ENCODE peak calls at places on chromosomes 3 and 15, in seven cellular contexts. X is mesenchymal stem cell, O is IMR-90, E is H9, N is neuronal stem cell, F is H1, J is trophoblast cell. T is an unnamed sample.

GRCh38 chr15:39855400-39855799 is 64.7 kb downstream of the GPR176 start:
- DNase-seq in X (peak), O (peak), E (no peak), N (no peak), F (no peak), J (no peak), T (no peak)

GRCh38 chr3:107800705-107801104 is 277.9 kb downstream of the BBX start:
- DNase-seq in X (no peak), O (no peak), E (no peak), N (no peak), F (no peak), J (no peak), T (no peak)

GRCh38 chr3:168060317-168060716 is 35.4 kb downstream of the GOLIM4 start:
- DNase-seq in X (no peak), O (no peak), E (no peak), N (no peak), F (no peak), J (no peak), T (no peak)

GRCh38 chr3:143736205-143736604 is 112.1 kb downstream of the SLC9A9 start:
- DNase-seq in X (no peak), O (no peak), E (no peak), N (no peak), F (no peak), J (no peak), T (no peak)

GRCh38 chr3:58874795-58875194 is 175.0 kb downstream of the CFAP20DC start:
- DNase-seq in X (no peak), O (peak), E (no peak), N (no peak), F (no peak), J (no peak), T (no peak)

GRCh38 chr3:74089854-74090253 is 465.1 kb upstream of the PDZRN3 start:
- DNase-seq in X (peak), O (peak), E (no peak), N (no peak), F (no peak), J (no peak), T (no peak)

GRCh38 chr3:48575366-48575765 is 11.8 kb upstream of the UCN2 start:
- DNase-seq in X (no peak), O (no peak), E (no peak), N (no peak), F (no peak), J (no peak), T (no peak)

GRCh38 chr15:25742421-25743159 is 120.5 kb downstream of the ATP10A start:
- DNase-seq in X (no peak), O (no peak), E (no peak), N (no peak), F (peak), J (no peak), T (no peak)

GRCh38 chr3:100029052-100029451 is 85.2 kb downstream of the FILIP1L start:
- DNase-seq in X (no peak), O (no peak), E (no peak), N (no peak), F (no peak), J (no peak), T (no peak)

GRCh38 chr3:11155341-11156025 is 1.2 kb downstream of the HRH1 start:
- DNase-seq in X (peak), O (peak), E (peak), N (peak), F (peak), J (peak), T (peak)

GRCh38 chr15:59017459-59017858 is 30.0 kb downstream of the RNF111 start:
- DNase-seq in X (no peak), O (no peak), E (no peak), N (no peak), F (no peak), J (no peak), T (no peak)

GRCh38 chr15:101168463-101168824 is 83.4 kb downstream of the CHSY1 start:
- DNase-seq in X (no peak), O (peak), E (no peak), N (no peak), F (no peak), J (no peak), T (no peak)

GRCh38 chr15:74545776-74546656 is 5.0 kb downstream of the ARID3B start:
- DNase-seq in X (peak), O (peak), E (peak), N (no peak), F (no peak), J (peak), T (no peak)

GRCh38 chr3:111910806-111911205 is 51.7 kb downstream of the PHLDB2 start:
- DNase-seq in X (peak), O (peak), E (no peak), N (no peak), F (no peak), J (no peak), T (peak)

GRCh38 chr15:64905119-64905831 is 6.4 kb upstream of the ANKDD1A start:
- DNase-seq in X (peak), O (peak), E (peak), N (peak), F (peak), J (peak), T (peak)

GRCh38 chr15:89071471-89071870 is 16.8 kb upstream of the ABHD2 start:
- DNase-seq in X (no peak), O (no peak), E (no peak), N (no peak), F (no peak), J (peak), T (peak)

GRCh38 chr3:53202331-53203015 is 41.5 kb downstream of the PRKCD start:
- DNase-seq in X (no peak), O (no peak), E (no peak), N (no peak), F (no peak), J (no peak), T (no peak)

GRCh38 chr3:116356056-116356455 is 89.2 kb downstream of the LSAMP start:
- DNase-seq in X (no peak), O (no peak), E (no peak), N (no peak), F (no peak), J (no peak), T (no peak)

GRCh38 chr3:101720851-101721649 is 3.4 kb upstream of the CEP97 start:
- DNase-seq in X (peak), O (peak), E (no peak), N (no peak), F (no peak), J (no peak), T (no peak)

GRCh38 chr15:49154359-49154758 is 1.0 kb downstream of the COPS2 start:
- DNase-seq in X (no peak), O (no peak), E (no peak), N (no peak), F (no peak), J (no peak), T (no peak)

DNA sequence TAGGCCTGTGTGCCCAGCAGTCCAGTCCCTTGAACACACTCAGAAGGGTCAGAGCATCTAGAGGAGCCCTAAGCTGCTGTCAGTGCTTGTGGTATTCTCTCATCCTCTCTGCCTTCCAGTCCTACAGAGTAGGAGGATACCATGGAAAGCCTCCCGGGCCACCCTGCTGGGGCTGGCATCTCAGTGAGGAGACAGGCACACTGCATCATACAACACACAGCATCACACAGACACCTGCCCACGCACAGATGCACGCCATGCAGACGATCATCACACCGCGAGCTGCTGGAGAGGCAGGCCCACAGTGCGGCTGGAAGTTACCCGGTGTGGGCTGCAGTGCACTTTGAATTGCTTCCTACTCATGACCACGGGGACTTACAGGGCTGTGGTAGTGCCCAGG is 15.2 kb downstream of the GABRA5 start:
- DNase-seq in X (no peak), O (no peak), E (no peak), N (no peak), F (no peak), J (no peak), T (no peak)
- H2BK120ac ChIP-seq in X (no peak), O (no peak), E (no peak), N (no peak), F (no peak), J (no peak), T (no peak)

GRCh38 chr3:8307545-8308110 is 194.0 kb upstream of the LMCD1 start:
- DNase-seq in X (no peak), O (no peak), E (no peak), N (no peak), F (no peak), J (no peak), T (no peak)

GRCh38 chr3:8301977-8302589 is 199.5 kb upstream of the LMCD1 start:
- DNase-seq in X (peak), O (peak), E (no peak), N (peak), F (no peak), J (no peak), T (peak)

GRCh38 chr3:8305371-8305770 is 196.3 kb upstream of the LMCD1 start:
- DNase-seq in X (no peak), O (no peak), E (no peak), N (no peak), F (no peak), J (no peak), T (no peak)

GRCh38 chr3:8298021-8298954 is 203.3 kb upstream of the LMCD1 start:
- DNase-seq in X (no peak), O (no peak), E (no peak), N (no peak), F (no peak), J (no peak), T (no peak)

DNA sequence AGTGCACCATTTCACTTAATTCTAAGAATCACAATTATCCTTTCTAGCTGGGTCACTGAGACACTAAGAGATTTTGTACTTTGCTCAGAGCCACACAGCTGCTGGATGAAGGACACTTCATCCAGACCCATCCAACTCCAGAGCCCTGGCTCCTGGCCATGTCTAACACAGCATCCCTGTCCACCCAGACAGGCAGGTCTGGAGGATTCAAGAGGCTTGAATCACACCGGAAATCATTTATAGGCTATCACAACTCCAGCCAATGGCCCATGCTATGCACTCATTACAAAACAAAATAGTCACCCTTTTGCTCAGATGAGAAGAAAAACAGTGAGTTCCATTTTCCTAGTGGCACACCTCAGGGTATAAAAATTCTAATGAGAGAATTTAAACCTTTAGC is 198.2 kb upstream of the LMCD1 start:
- DNase-seq in X (no peak), O (peak), E (no peak), N (no peak), F (no peak), J (no peak), T (no peak)
- H2BK120ac ChIP-seq in X (no peak), O (no peak), E (no peak), N (no peak), F (no peak), J (no peak), T (peak)

GRCh38 chr3:318903-319302 is 122.3 kb downstream of the CHL1 start:
- DNase-seq in X (no peak), O (no peak), E (no peak), N (no peak), F (no peak), J (no peak), T (no peak)
- H2BK120ac ChIP-seq in X (no peak), O (no peak), E (no peak), N (no peak), F (no peak), J (no peak), T (no peak)

GRCh38 chr3:988790-989189 is 104.0 kb upstream of the CNTN6 start:
- DNase-seq in X (no peak), O (no peak), E (no peak), N (no peak), F (no peak), J (no peak), T (no peak)
- H2BK120ac ChIP-seq in X (no peak), O (no peak), E (no peak), N (no peak), F (no peak), J (no peak), T (no peak)

GRCh38 chr3:16118396-16118795 is 56.1 kb upstream of the GALNT15 start:
- DNase-seq in X (no peak), O (no peak), E (peak), N (no peak), F (no peak), J (no peak), T (no peak)
- H2BK120ac ChIP-seq in X (no peak), O (peak), E (no peak), N (no peak), F (no peak), J (no peak), T (no peak)

GRCh38 chr3:42846682-42847522 is 28.8 kb downstream of the CYP8B1 start:
- DNase-seq in X (no peak), O (no peak), E (no peak), N (no peak), F (peak), J (no peak), T (no peak)

GRCh38 chr3:42843730-42844713 is 31.7 kb downstream of the CYP8B1 start:
- DNase-seq in X (no peak), O (no peak), E (no peak), N (no peak), F (peak), J (peak), T (peak)

GRCh38 chr3:42841332-42841731 is 32.1 kb downstream of the ACKR2 start:
- DNase-seq in X (no peak), O (no peak), E (no peak), N (no peak), F (no peak), J (no peak), T (no peak)

GRCh38 chr3:42847731-42848130 is 27.9 kb downstream of the CYP8B1 start:
- DNase-seq in X (no peak), O (no peak), E (peak), N (no peak), F (peak), J (peak), T (peak)

DNA sequence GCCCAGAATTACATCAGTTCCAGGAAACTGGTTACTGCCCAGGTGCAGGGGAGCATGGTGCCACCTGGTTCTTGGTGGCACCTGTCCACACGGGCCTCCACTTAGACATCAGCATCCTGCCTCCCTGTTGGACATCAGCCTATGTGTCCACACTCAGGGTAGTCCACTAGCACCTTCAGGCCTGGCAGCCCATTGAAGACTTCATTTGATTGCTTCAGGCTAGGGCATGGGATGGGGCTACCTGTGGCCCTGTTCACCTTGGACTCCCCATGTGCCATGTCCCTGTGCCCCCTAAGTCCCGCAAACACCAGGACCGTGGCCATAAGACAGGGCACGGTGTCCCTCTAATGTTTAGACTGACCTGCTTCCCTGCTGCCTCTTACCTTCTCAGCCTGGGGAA is 30.9 kb downstream of the CYP8B1 start:
- DNase-seq in X (no peak), O (no peak), E (no peak), N (no peak), F (peak), J (no peak), T (no peak)
- H2BK120ac ChIP-seq in X (no peak), O (no peak), E (no peak), N (no peak), F (no peak), J (no peak), T (no peak)

GRCh38 chr3:118809696-118810498 is 224.7 kb downstream of the IGSF11 start:
- DNase-seq in X (no peak), O (no peak), E (no peak), N (no peak), F (no peak), J (no peak), T (no peak)
- H2BK120ac ChIP-seq in X (no peak), O (no peak), E (no peak), N (no peak), F (no peak), J (no peak), T (no peak)

GRCh38 chr15:68507447-68507846 is 71.3 kb upstream of the CORO2B start:
- DNase-seq in X (no peak), O (no peak), E (peak), N (no peak), F (peak), J (no peak), T (no peak)
- H2BK120ac ChIP-seq in X (no peak), O (no peak), E (no peak), N (no peak), F (no peak), J (no peak), T (no peak)

DNA sequence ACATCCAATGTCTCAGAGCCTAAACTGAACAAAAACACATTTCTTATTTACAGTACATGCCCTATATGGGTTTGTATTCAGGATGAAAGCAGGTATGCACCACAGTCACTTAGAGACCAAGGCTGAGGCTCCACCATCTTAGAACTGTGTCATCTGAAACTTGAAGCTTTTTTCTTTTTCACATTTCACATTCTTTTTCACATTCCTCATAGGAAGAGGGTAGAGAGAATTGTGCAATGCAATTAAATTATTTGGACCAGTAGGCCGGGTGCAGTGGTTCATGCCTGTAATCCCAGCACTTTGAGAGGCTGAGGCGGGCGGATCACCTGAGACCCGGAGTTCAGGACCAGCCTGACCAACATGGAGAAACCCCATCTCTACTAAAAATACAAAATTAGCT is 591.0 kb downstream of the MECOM start:
- DNase-seq in X (no peak), O (peak), E (no peak), N (no peak), F (no peak), J (no peak), T (no peak)
- H2BK120ac ChIP-seq in X (no peak), O (peak), E (no peak), N (no peak), F (no peak), J (no peak), T (no peak)

T was measured in mesendoderm.